ENCODE peak calls at places on chromosomes 4 and X, in five cellular contexts. One of them, this sample, is unnamed.

GRCh38 chrX:3522016-3522690 is 175.7 kb upstream of the MXRA5 start:
- DNase-seq in stimulated activated CD4-positive, alpha-beta T cell treated with anti-CD3 and anti-CD28 coated beads, Interleukin-12 subunit alpha, Interleukin-12 subunit beta, amount 100 ng/mL, for 48 hours: no peak
- DNase-seq in AG08395: peak; percentile 47
- DNase-seq in PC-3: no peak
- DNase-seq in A673: no peak
- DNase-seq in this sample: no peak

GRCh38 chr4:85824166-85824945 is 349.4 kb downstream of the ARHGAP24 start:
- DNase-seq in stimulated activated CD4-positive, alpha-beta T cell treated with anti-CD3 and anti-CD28 coated beads, Interleukin-12 subunit alpha, Interleukin-12 subunit beta, amount 100 ng/mL, for 48 hours: no peak
- DNase-seq in AG08395: no peak
- DNase-seq in PC-3: no peak
- DNase-seq in A673: no peak
- DNase-seq in this sample: no peak

GRCh38 chr4:74873545-74874295 is 59.2 kb upstream of the PARM1 start:
- DNase-seq in stimulated activated CD4-positive, alpha-beta T cell treated with anti-CD3 and anti-CD28 coated beads, Interleukin-12 subunit alpha, Interleukin-12 subunit beta, amount 100 ng/mL, for 48 hours: no peak
- DNase-seq in AG08395: no peak
- DNase-seq in PC-3: no peak
- DNase-seq in A673: no peak
- DNase-seq in this sample: no peak

GRCh38 chr4:1243451-1244080 is 5.4 kb downstream of the CTBP1 start:
- DNase-seq in stimulated activated CD4-positive, alpha-beta T cell treated with anti-CD3 and anti-CD28 coated beads, Interleukin-12 subunit alpha, Interleukin-12 subunit beta, amount 100 ng/mL, for 48 hours: no peak
- DNase-seq in AG08395: no peak
- DNase-seq in PC-3: no peak
- DNase-seq in A673: no peak
- DNase-seq in this sample: no peak

GRCh38 chr4:128483041-128483440 is 195.4 kb upstream of the PGRMC2 start:
- DNase-seq in stimulated activated CD4-positive, alpha-beta T cell treated with anti-CD3 and anti-CD28 coated beads, Interleukin-12 subunit alpha, Interleukin-12 subunit beta, amount 100 ng/mL, for 48 hours: no peak
- DNase-seq in AG08395: no peak
- DNase-seq in PC-3: no peak
- DNase-seq in A673: no peak
- DNase-seq in this sample: no peak

GRCh38 chr4:145320269-145320668 is 139.9 kb upstream of the OTUD4 start:
- DNase-seq in stimulated activated CD4-positive, alpha-beta T cell treated with anti-CD3 and anti-CD28 coated beads, Interleukin-12 subunit alpha, Interleukin-12 subunit beta, amount 100 ng/mL, for 48 hours: no peak
- DNase-seq in AG08395: peak; percentile 20
- DNase-seq in PC-3: peak; percentile 42
- DNase-seq in A673: no peak
- DNase-seq in this sample: no peak

GRCh38 chr4:178953447-178954120 is 1511.3 kb upstream of the AGA start:
- DNase-seq in stimulated activated CD4-positive, alpha-beta T cell treated with anti-CD3 and anti-CD28 coated beads, Interleukin-12 subunit alpha, Interleukin-12 subunit beta, amount 100 ng/mL, for 48 hours: no peak
- DNase-seq in AG08395: no peak
- DNase-seq in PC-3: no peak
- DNase-seq in A673: no peak
- DNase-seq in this sample: no peak

GRCh38 chr4:71259305-71259704 is 79.5 kb upstream of the SLC4A4 start:
- DNase-seq in stimulated activated CD4-positive, alpha-beta T cell treated with anti-CD3 and anti-CD28 coated beads, Interleukin-12 subunit alpha, Interleukin-12 subunit beta, amount 100 ng/mL, for 48 hours: no peak
- DNase-seq in AG08395: no peak
- DNase-seq in PC-3: no peak
- DNase-seq in A673: peak; percentile 17
- DNase-seq in this sample: no peak

GRCh38 chrX:1397001-1397400 is 5.1 kb upstream of the SLC25A6 start:
- DNase-seq in stimulated activated CD4-positive, alpha-beta T cell treated with anti-CD3 and anti-CD28 coated beads, Interleukin-12 subunit alpha, Interleukin-12 subunit beta, amount 100 ng/mL, for 48 hours: no peak
- DNase-seq in AG08395: no peak
- DNase-seq in PC-3: no peak
- DNase-seq in A673: no peak
- DNase-seq in this sample: no peak

GRCh38 chr4:40058121-40058520 is 1.5 kb downstream of the N4BP2 start:
- DNase-seq in stimulated activated CD4-positive, alpha-beta T cell treated with anti-CD3 and anti-CD28 coated beads, Interleukin-12 subunit alpha, Interleukin-12 subunit beta, amount 100 ng/mL, for 48 hours: no peak
- DNase-seq in AG08395: peak; percentile 6
- DNase-seq in PC-3: no peak
- DNase-seq in A673: no peak
- DNase-seq in this sample: no peak

GRCh38 chrX:132468454-132468853 is 20.4 kb downstream of the MBNL3 start:
- DNase-seq in stimulated activated CD4-positive, alpha-beta T cell treated with anti-CD3 and anti-CD28 coated beads, Interleukin-12 subunit alpha, Interleukin-12 subunit beta, amount 100 ng/mL, for 48 hours: no peak
- DNase-seq in AG08395: no peak
- DNase-seq in PC-3: no peak
- DNase-seq in A673: no peak
- DNase-seq in this sample: no peak

GRCh38 chr4:139817657-139818452 is 152.2 kb downstream of the MGST2 start:
- DNase-seq in stimulated activated CD4-positive, alpha-beta T cell treated with anti-CD3 and anti-CD28 coated beads, Interleukin-12 subunit alpha, Interleukin-12 subunit beta, amount 100 ng/mL, for 48 hours: no peak
- DNase-seq in AG08395: no peak
- DNase-seq in PC-3: no peak
- DNase-seq in A673: no peak
- DNase-seq in this sample: no peak

GRCh38 chr4:41524446-41524845 is 13.5 kb upstream of the LIMCH1 start:
- DNase-seq in stimulated activated CD4-positive, alpha-beta T cell treated with anti-CD3 and anti-CD28 coated beads, Interleukin-12 subunit alpha, Interleukin-12 subunit beta, amount 100 ng/mL, for 48 hours: no peak
- DNase-seq in AG08395: no peak
- DNase-seq in PC-3: no peak
- DNase-seq in A673: no peak
- DNase-seq in this sample: no peak

This sample was measured in CD4-positive, CD25-positive, alpha-beta regulatory T cell.